ENCODE peak calls at places on chromosomes 4 and X, in nine cellular contexts. L is stomach, Q is prostate gland, H is GM10248, Z is tibial artery, P is A673, T is MM.1S, D is heart left ventricle, W is right lobe of liver. M is an unnamed sample.

GRCh38 chr4:136865591-136865990 is 666.7 kb downstream of the PCDH18 start:
- DNase-seq in P (no peak), T (no peak), W (no peak), Q (no peak), L (no peak), D (no peak), H (no peak), Z (no peak), M (no peak)

GRCh38 chr4:146335763-146336412 is 121.5 kb downstream of the REELD1 start:
- DNase-seq in P (no peak), W (no peak), H (no peak), L (no peak), Z (no peak), D (no peak), T (no peak), Q (peak; percentile 14), M (peak; percentile 9)

GRCh38 chrX:23720117-23720677 is 22.9 kb downstream of the ACOT9 start:
- DNase-seq in Q (no peak), H (no peak), Z (no peak), W (no peak), D (no peak), L (no peak), P (peak; percentile 40), T (no peak), M (no peak)

GRCh38 chrX:9913041-9913440 is 54.1 kb upstream of the CLDN34 start:
- DNase-seq in D (no peak), Z (no peak), Q (peak; percentile 9), H (no peak), L (no peak), T (no peak), P (no peak), W (no peak), M (no peak)

GRCh38 chrX:1390621-1391369 is 1.1 kb downstream of the SLC25A6 start:
- DNase-seq in H (no peak), T (no peak), P (no peak), Q (no peak), D (peak; percentile 43), L (peak; percentile 25), W (no peak), Z (peak; percentile 68), M (no peak)

GRCh38 chrX:103157511-103158316 is 57.2 kb upstream of the BEX4 start:
- DNase-seq in L (no peak), T (peak; percentile 48), P (peak; percentile 74), H (peak; percentile 29), Q (no peak), Z (no peak), D (no peak), W (no peak), M (peak; percentile 20)

GRCh38 chr4:141465151-141465550 is 171.2 kb upstream of the IL15 start:
- DNase-seq in W (no peak), Z (no peak), T (no peak), L (no peak), P (no peak), Q (no peak), H (no peak), D (no peak), M (no peak)

GRCh38 chrX:30489323-30489722 is 88.2 kb downstream of the TASL start:
- DNase-seq in T (no peak), Q (no peak), P (peak; percentile 45), W (no peak), D (no peak), L (no peak), Z (no peak), H (no peak), M (no peak)

GRCh38 chr4:13783800-13784411 is 156.4 kb upstream of the BOD1L1 start:
- DNase-seq in D (no peak), W (no peak), Z (no peak), H (no peak), L (no peak), P (no peak), Q (no peak), T (no peak), M (no peak)

GRCh38 chr4:180695851-180696250 is 1547.4 kb upstream of the TENM3 start:
- DNase-seq in H (no peak), Q (no peak), Z (no peak), P (no peak), T (peak; percentile 43), W (no peak), D (no peak), L (no peak), M (peak; percentile 0)

GRCh38 chr4:29900336-29900735 is 819.8 kb upstream of the PCDH7 start:
- DNase-seq in W (no peak), P (no peak), D (no peak), Z (no peak), H (no peak), T (no peak), Q (no peak), L (no peak), M (no peak)

GRCh38 chr4:99949034-99949998 is 759 bp downstream of the H2AZ1 start:
- DNase-seq in W (peak; percentile 87), P (peak; percentile 97), L (peak; percentile 90), T (peak; percentile 93), Q (peak; percentile 93), Z (peak; percentile 95), D (peak; percentile 86), H (peak; percentile 74), M (peak; percentile 90)
- TF ChIP-seq CTCF in W (peak; percentile 85), P (peak; percentile 88), L (peak; percentile 80), T (peak; percentile 83), Q (no peak), Z (peak; percentile 78), D (peak; percentile 92), H (peak; percentile 80), M (peak; percentile 86)

GRCh38 chrX:115898382-115899001 is 272.1 kb upstream of the AGTR2 start:
- DNase-seq in Q (no peak), W (peak; percentile 56), L (peak; percentile 92), H (peak; percentile 25), T (peak; percentile 79), D (peak; percentile 62), Z (no peak), P (peak; percentile 55), M (no peak)
- TF ChIP-seq CTCF in Q (no peak), W (peak; percentile 53), L (peak; percentile 37), H (no peak), T (peak; percentile 43), D (no peak), Z (no peak), P (peak; percentile 34), M (no peak)

DNA sequence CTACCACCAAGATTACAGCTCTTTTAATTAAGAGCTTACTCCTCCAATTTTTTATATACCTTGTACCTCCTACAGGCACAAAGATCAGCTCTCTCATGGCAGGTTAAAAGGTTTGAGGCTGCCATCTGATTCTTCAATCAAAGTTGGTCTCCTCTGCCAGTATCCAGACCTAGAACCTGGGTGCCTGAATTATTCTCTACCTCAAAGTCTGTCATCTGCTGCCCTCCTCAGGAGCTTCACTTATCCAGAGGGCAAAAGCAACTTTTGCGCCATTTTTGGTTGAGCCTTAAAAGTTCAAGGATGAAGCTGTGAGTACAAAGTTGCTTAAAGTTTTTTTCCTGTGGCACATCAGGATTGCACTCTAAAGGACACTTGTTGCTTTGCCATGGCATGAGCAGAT is 343.7 kb upstream of the PPP1R2C start:
- DNase-seq in W (no peak), L (no peak), Z (no peak), T (no peak), P (no peak), H (no peak), D (no peak), Q (no peak), M (no peak)
- TF ChIP-seq CTCF in W (no peak), L (no peak), Z (no peak), T (no peak), P (peak; percentile 25), H (no peak), D (no peak), Q (no peak), M (no peak)

GRCh38 chr4:42401171-42401570 is 3.9 kb downstream of the SHISA3 start:
- DNase-seq in T (no peak), D (no peak), Z (no peak), W (no peak), P (no peak), Q (no peak), L (no peak), H (no peak), M (no peak)
- TF ChIP-seq CTCF in T (no peak), D (no peak), Z (no peak), W (no peak), P (no peak), Q (no peak), L (no peak), H (peak; percentile 23), M (no peak)

GRCh38 chr4:95548738-95549245 is at the start of gene UNC5C:
- DNase-seq in T (no peak), Q (peak; percentile 17), D (peak; percentile 83), P (no peak), Z (peak; percentile 96), L (peak; percentile 36), W (peak; percentile 40), H (no peak), M (no peak)
- TF ChIP-seq CTCF in T (no peak), Q (no peak), D (no peak), P (no peak), Z (no peak), L (no peak), W (no peak), H (no peak), M (no peak)

GRCh38 chrX:46903458-46904242 is 8.6 kb upstream of the JADE3 start:
- DNase-seq in P (peak; percentile 92), T (peak; percentile 64), L (peak; percentile 87), Q (peak; percentile 75), D (peak; percentile 76), Z (peak; percentile 84), H (peak; percentile 64), W (peak; percentile 86), M (peak; percentile 60)
- TF ChIP-seq CTCF in P (peak; percentile 74), T (peak; percentile 58), L (peak; percentile 86), Q (no peak), D (peak; percentile 73), Z (peak; percentile 58), H (peak; percentile 56), W (peak; percentile 69), M (peak; percentile 74)

GRCh38 chrX:119809185-119809666 is 17.8 kb upstream of the RPL39 start:
- DNase-seq in T (no peak), D (no peak), P (peak; percentile 57), H (no peak), W (no peak), Q (no peak), Z (no peak), L (no peak), M (peak; percentile 0)
- TF ChIP-seq CTCF in T (no peak), D (no peak), P (no peak), H (no peak), W (no peak), Q (no peak), Z (no peak), L (no peak), M (no peak)